ENCODE peak calls at places on chromosomes 5 and 9, in nine cellular contexts. U, H, I, J, Q, X, C, T and L are unnamed samples.

GRCh38 chr5:4017076-4017803 is 421.6 kb downstream of the IRX1 start:
- DNase-seq in H (no peak), Q (no peak), T (no peak), I (no peak), C (no peak), J (no peak), X (no peak), U (no peak), L (no peak)

GRCh38 chr9:109745335-109746283 is 34.4 kb upstream of the PALM2AKAP2 start:
- DNase-seq in C (no peak), H (peak), I (no peak), U (no peak), X (peak), J (no peak), Q (no peak), T (peak), L (no peak)

GRCh38 chr5:124873189-124873588 is 126.8 kb upstream of the ZNF608 start:
- DNase-seq in Q (no peak), I (no peak), T (no peak), H (no peak), X (no peak), J (no peak), C (no peak), U (no peak), L (no peak)

GRCh38 chr9:129270903-129271431 is 92.9 kb upstream of the IER5L start:
- DNase-seq in U (no peak), Q (no peak), T (peak), C (no peak), J (no peak), X (peak), H (no peak), I (no peak), L (no peak)

GRCh38 chr5:4802044-4802443 is 338.1 kb upstream of the ADAMTS16 start:
- DNase-seq in J (no peak), I (no peak), T (no peak), X (peak), U (no peak), Q (no peak), C (no peak), H (no peak), L (no peak)

GRCh38 chr5:135342227-135342859 is 56.7 kb downstream of the MACROH2A1 start:
- DNase-seq in H (no peak), J (no peak), T (no peak), X (no peak), C (no peak), Q (no peak), U (no peak), I (no peak), L (no peak)

GRCh38 chr5:55917402-55918096 is 66.4 kb downstream of the IL31RA start:
- DNase-seq in Q (no peak), I (no peak), J (no peak), T (no peak), C (no peak), H (no peak), U (no peak), X (no peak), L (no peak)

GRCh38 chr9:137304383-137305059 is 2.5 kb upstream of the NRARP start:
- DNase-seq in J (no peak), Q (no peak), H (no peak), C (no peak), U (peak), I (no peak), T (peak), X (no peak), L (no peak)

GRCh38 chr9:90767523-90768100 is 34.0 kb upstream of the SYK start:
- DNase-seq in U (no peak), Q (no peak), J (no peak), H (no peak), I (no peak), C (no peak), X (no peak), T (no peak), L (no peak)

GRCh38 chr9:34663296-34663590 is 786 bp upstream of the CCL27 start:
- DNase-seq in Q (no peak), I (no peak), H (no peak), J (peak), T (no peak), C (no peak), U (no peak), X (no peak), L (no peak)

GRCh38 chr5:75656311-75657003 is 45.2 kb downstream of the ANKDD1B start:
- DNase-seq in H (no peak), C (no peak), X (peak), T (peak), I (no peak), J (no peak), U (peak), Q (peak), L (peak)

GRCh38 chr5:34905564-34905963 is 9.7 kb downstream of the RAD1 start:
- DNase-seq in H (no peak), J (no peak), T (no peak), U (no peak), Q (no peak), I (no peak), X (peak), C (no peak), L (no peak)

GRCh38 chr5:86542532-86542931 is 75.2 kb upstream of the COX7C start:
- DNase-seq in Q (no peak), C (no peak), J (no peak), X (no peak), I (no peak), H (no peak), U (no peak), T (no peak), L (no peak)

GRCh38 chr5:153237671-153238332 is 252.7 kb upstream of the GRIA1 start:
- DNase-seq in Q (no peak), J (no peak), H (no peak), T (no peak), C (no peak), U (no peak), X (no peak), I (no peak), L (no peak)

GRCh38 chr9:101791938-101792337 is 53.5 kb upstream of the GRIN3A start:
- DNase-seq in X (peak), J (no peak), T (no peak), I (no peak), Q (no peak), U (peak), H (no peak), C (peak), L (no peak)

GRCh38 chr5:1400211-1400855 is 44.9 kb downstream of the SLC6A3 start:
- DNase-seq in I (no peak), Q (no peak), X (no peak), H (no peak), J (no peak), T (peak), U (no peak), C (no peak), L (no peak)

GRCh38 chr9:104069288-104069687 is 24.8 kb upstream of the SMC2 start:
- DNase-seq in J (no peak), C (no peak), H (no peak), X (no peak), Q (no peak), I (no peak), U (no peak), T (no peak), L (no peak)

GRCh38 chr5:177455036-177455660 is 8.5 kb downstream of the PRR7 start:
- DNase-seq in J (peak), I (peak), U (peak), T (peak), X (peak), H (no peak), C (peak), Q (peak), L (peak)

GRCh38 chr5:111935835-111936234 is 178.8 kb upstream of the NREP start:
- DNase-seq in X (no peak), T (no peak), Q (no peak), I (no peak), J (no peak), U (no peak), C (no peak), H (no peak), L (no peak)

GRCh38 chr5:137342764-137343163 is 156.4 kb downstream of the SPOCK1 start:
- DNase-seq in U (no peak), X (peak), H (no peak), Q (no peak), J (no peak), T (no peak), I (no peak), C (no peak), L (no peak)

GRCh38 chr5:390571-391491 is 52.1 kb upstream of the EXOC3 start:
- DNase-seq in U (no peak), J (peak), T (no peak), X (no peak), I (no peak), C (peak), Q (peak), H (peak), L (no peak)

GRCh38 chr9:124635285-124635684 is 128.1 kb upstream of the NR5A1 start:
- DNase-seq in U (no peak), Q (no peak), X (no peak), H (no peak), J (no peak), C (no peak), I (no peak), T (no peak), L (no peak)

GRCh38 chr9:71634753-71635152 is 133.6 kb downstream of the CEMIP2 start:
- DNase-seq in T (no peak), I (no peak), H (no peak), X (no peak), Q (no peak), U (no peak), J (no peak), C (no peak), L (no peak)

GRCh38 chr5:149397530-149397929 is 18.4 kb upstream of the IL17B start:
- DNase-seq in C (no peak), U (peak), Q (no peak), I (no peak), H (no peak), J (no peak), X (peak), T (no peak), L (no peak)

GRCh38 chr5:53262348-53262970 is 152.9 kb upstream of the MOCS2 start:
- DNase-seq in Q (no peak), U (no peak), J (no peak), I (no peak), C (no peak), T (peak), H (no peak), X (peak), L (no peak)

GRCh38 chr9:124489222-124489621 is 18.0 kb downstream of the NR5A1 start:
- DNase-seq in H (no peak), Q (no peak), I (no peak), J (no peak), T (no peak), X (peak), C (no peak), U (peak), L (no peak)

GRCh38 chr5:112614285-112614684 is 123.4 kb upstream of the APC start:
- DNase-seq in U (no peak), C (no peak), X (no peak), H (no peak), T (no peak), J (no peak), I (no peak), Q (no peak), L (no peak)

GRCh38 chr5:136979131-136979530 is 520.0 kb downstream of the SPOCK1 start:
- DNase-seq in C (no peak), X (peak), H (no peak), I (no peak), U (no peak), J (no peak), Q (no peak), T (no peak), L (no peak)

GRCh38 chr5:132812949-132813598 is at the start of gene SOWAHA:
- DNase-seq in J (no peak), C (no peak), H (no peak), I (no peak), Q (no peak), T (no peak), U (no peak), X (no peak), L (peak)

DNA sequence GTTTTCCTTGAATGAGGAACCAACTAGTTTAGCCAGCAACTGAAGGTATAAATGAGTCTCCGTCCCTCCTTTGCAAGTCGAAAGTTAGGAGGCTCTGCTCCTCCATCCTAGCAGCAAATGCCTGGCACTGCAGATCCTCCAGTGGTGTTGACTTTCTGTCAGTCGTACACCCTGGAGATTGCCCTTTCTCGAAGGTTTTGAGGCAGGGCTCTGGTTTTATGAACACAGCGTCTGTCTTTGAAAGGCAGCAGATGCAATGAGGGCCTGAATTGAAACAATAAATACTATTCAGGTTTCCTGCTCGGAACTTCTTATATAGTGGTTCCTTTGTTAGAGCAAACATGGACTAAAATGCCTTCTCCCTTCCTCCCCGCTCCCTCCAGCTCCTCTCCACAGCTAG is 284.0 kb downstream of the TMEM38B start:
- DNase-seq in C (no peak), Q (peak), X (no peak), J (no peak), T (no peak), U (no peak), H (no peak), I (no peak), L (peak)
- H3K27ac ChIP-seq in C (no peak), Q (peak), X (no peak), J (no peak), T (no peak), U (no peak), H (no peak), I (no peak), L (peak)

GRCh38 chr5:106985174-106985573 is 685.6 kb downstream of the EFNA5 start:
- DNase-seq in J (no peak), Q (no peak), I (no peak), T (no peak), X (no peak), C (no peak), U (no peak), H (no peak), L (no peak)
- H3K27ac ChIP-seq in J (no peak), Q (no peak), I (no peak), T (no peak), X (no peak), C (no peak), U (no peak), H (no peak), L (no peak)

DNA sequence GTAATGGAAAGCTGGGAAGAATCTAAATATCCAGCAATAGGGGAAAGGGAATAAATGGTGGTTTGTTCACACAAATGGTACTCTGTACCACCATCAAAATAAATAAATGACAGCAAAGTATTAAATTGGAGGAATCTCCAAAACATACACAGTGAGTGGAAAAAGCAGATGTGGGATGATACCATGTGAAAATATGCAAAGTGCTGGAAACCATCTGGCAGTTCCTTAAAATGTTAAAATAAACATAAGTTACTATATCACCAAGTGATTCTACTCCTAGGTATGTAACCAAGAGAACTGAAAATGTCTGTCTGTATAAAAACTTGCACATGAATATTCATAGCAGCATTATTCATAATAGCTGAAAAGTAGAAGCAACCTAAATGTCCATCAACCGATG is 41.9 kb upstream of the TEX48 start:
- DNase-seq in U (no peak), Q (no peak), J (no peak), C (no peak), H (no peak), T (no peak), X (peak), I (no peak), L (no peak)
- H3K27ac ChIP-seq in U (no peak), Q (no peak), J (no peak), C (no peak), H (no peak), T (no peak), X (peak), I (no peak), L (no peak)

GRCh38 chr9:122372856-122373845 is 2.3 kb downstream of the PTGS1 start:
- DNase-seq in J (no peak), U (no peak), C (no peak), H (no peak), T (no peak), I (no peak), Q (no peak), X (no peak), L (no peak)
- H3K27ac ChIP-seq in J (no peak), U (no peak), C (no peak), H (no peak), T (no peak), I (no peak), Q (no peak), X (no peak), L (no peak)

GRCh38 chr9:77751341-77752091 is 103.4 kb upstream of the GNA14 start:
- DNase-seq in X (peak), C (no peak), J (no peak), T (no peak), I (no peak), H (no peak), U (no peak), Q (no peak), L (no peak)
- H3K27ac ChIP-seq in X (peak), C (no peak), J (no peak), T (no peak), I (peak), H (no peak), U (no peak), Q (peak), L (peak)

GRCh38 chr9:33466565-33467495 is 6.9 kb downstream of the NOL6 start:
- DNase-seq in H (no peak), C (peak), U (peak), X (peak), T (peak), I (no peak), J (peak), Q (peak), L (peak)
- H3K27ac ChIP-seq in H (no peak), C (peak), U (no peak), X (no peak), T (no peak), I (no peak), J (peak), Q (no peak), L (no peak)

DNA sequence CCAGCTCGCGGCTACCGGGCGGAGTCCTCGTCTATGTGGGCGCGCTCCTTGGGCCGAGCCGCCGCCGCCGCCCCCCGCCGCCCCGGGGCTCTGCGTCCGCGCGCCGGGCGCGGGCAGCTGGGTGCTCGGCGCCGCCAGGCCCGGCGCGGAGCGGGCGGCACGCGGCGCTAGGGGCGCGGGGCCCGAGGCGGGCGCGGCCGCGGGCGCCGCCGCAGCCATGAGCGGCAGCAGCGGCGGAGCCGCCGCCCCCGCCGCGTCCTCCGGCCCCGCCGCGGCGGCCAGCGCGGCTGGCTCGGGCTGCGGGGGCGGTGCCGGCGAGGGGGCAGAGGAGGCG is 334 bp downstream of the TRIO start:
- DNase-seq in C (no peak), T (no peak), X (no peak), J (no peak), H (no peak), I (no peak), Q (no peak), U (peak), L (no peak)
- H3K27ac ChIP-seq in C (no peak), T (peak), X (peak), J (no peak), H (peak), I (no peak), Q (peak), U (peak), L (peak)

GRCh38 chr5:39521098-39521860 is 96.5 kb upstream of the DAB2 start:
- DNase-seq in X (no peak), U (no peak), H (no peak), C (no peak), Q (no peak), J (no peak), T (no peak), I (no peak), L (no peak)
- H3K27ac ChIP-seq in X (no peak), U (no peak), H (peak), C (no peak), Q (no peak), J (no peak), T (no peak), I (no peak), L (no peak)

GRCh38 chr9:22255337-22255736 is 191.3 kb upstream of the DMRTA1 start:
- DNase-seq in X (no peak), Q (no peak), J (no peak), U (no peak), C (no peak), T (no peak), H (no peak), I (no peak), L (no peak)
- H3K27ac ChIP-seq in X (no peak), Q (no peak), J (no peak), U (no peak), C (no peak), T (no peak), H (no peak), I (no peak), L (no peak)

DNA sequence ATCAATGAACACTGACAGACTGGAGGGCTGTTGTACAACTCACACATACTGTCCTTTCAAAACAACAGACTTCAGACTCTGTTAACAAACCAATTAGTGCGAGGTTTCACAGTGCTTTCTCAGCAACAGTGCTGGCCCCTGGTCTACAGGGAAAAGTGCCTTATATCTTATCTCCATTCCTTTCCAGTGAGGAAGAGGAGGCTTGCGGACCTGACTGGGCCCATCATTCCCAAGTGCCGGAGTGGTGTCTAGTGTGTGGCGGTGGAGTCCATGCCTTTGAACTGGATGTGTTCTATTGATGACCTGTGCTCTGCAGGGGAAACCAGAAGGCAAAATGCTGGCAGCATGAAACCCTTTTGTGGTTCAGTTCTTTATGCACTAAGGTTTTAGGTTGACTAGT is 33.7 kb downstream of the TSTD2 start:
- DNase-seq in U (no peak), I (no peak), C (no peak), T (no peak), X (no peak), Q (no peak), H (no peak), J (no peak), L (no peak)
- H3K27ac ChIP-seq in U (peak), I (no peak), C (no peak), T (no peak), X (no peak), Q (no peak), H (peak), J (no peak), L (no peak)